ENCODE peak calls at places on chromosomes 4 and X, in four cellular contexts. F is astrocyte of the spinal cord, V is activated B cell treated with CpG ODN at 0.5 μM for 24 hours, A is mammary epithelial cell. G is an unnamed sample.

GRCh38 chr4:167940217-167940616 is 152.1 kb upstream of the ANXA10 start:
- DNase-seq in A (no peak), V (no peak), F (no peak), G (no peak)

GRCh38 chr4:80360900-80361299 is 25.4 kb downstream of the CFAP299 start:
- DNase-seq in F (no peak), V (no peak), A (no peak), G (no peak)

GRCh38 chrX:150683536-150684146 is 9.6 kb upstream of the MTMR1 start:
- DNase-seq in F (peak), V (no peak), A (peak), G (peak)

GRCh38 chr4:19074061-19074460 is 1052.5 kb upstream of the LCORL start:
- DNase-seq in V (no peak), F (no peak), A (no peak), G (no peak)

GRCh38 chrX:73829890-73830466 is 267.0 kb downstream of the CHIC1 start:
- DNase-seq in V (no peak), F (no peak), A (no peak), G (no peak)

GRCh38 chrX:119757979-119758681 is at the start of gene SOWAHD:
- DNase-seq in F (no peak), A (peak), V (peak), G (peak)

GRCh38 chr4:5945936-5946335 is 53.0 kb upstream of the CRMP1 start:
- DNase-seq in V (no peak), F (no peak), A (no peak), G (no peak)

GRCh38 chr4:168978001-168978700 is 31.9 kb downstream of the CBR4 start:
- DNase-seq in F (peak), A (peak), V (no peak), G (no peak)

GRCh38 chrX:154459843-154460242 is 1.8 kb downstream of the PLXNA3 start:
- DNase-seq in F (no peak), A (no peak), V (no peak), G (no peak)

GRCh38 chrX:134741801-134742200 is 83.5 kb upstream of the PLAC1 start:
- DNase-seq in V (no peak), F (no peak), A (no peak), G (no peak)

GRCh38 chr4:153181293-153182080 is 22.8 kb upstream of the TRIM2 start:
- DNase-seq in V (no peak), A (peak), F (no peak), G (peak)

GRCh38 chrX:74924449-74925209 is 623 bp downstream of the NEXMIF start:
- DNase-seq in V (peak), A (peak), F (peak), G (no peak)

GRCh38 chr4:26788341-26788733 is 72.3 kb upstream of the STIM2 start:
- DNase-seq in F (no peak), A (no peak), V (no peak), G (no peak)

GRCh38 chr4:47531241-47531953 is 46.3 kb downstream of the ATP10D start:
- DNase-seq in A (peak), V (no peak), F (peak), G (peak)

GRCh38 chr4:185651137-185651677 is 115.9 kb upstream of the PDLIM3 start:
- DNase-seq in F (no peak), V (no peak), A (no peak), G (no peak)

GRCh38 chr4:105147226-105148151 is 813 bp downstream of the TET2 start:
- DNase-seq in F (peak), A (peak), V (no peak), G (peak)

GRCh38 chr4:136562842-136563241 is 969.5 kb downstream of the PCDH18 start:
- DNase-seq in A (no peak), V (no peak), F (peak), G (no peak)

GRCh38 chrX:125378205-125378604 is 58.5 kb downstream of the TEX13C start:
- DNase-seq in F (no peak), A (peak), V (no peak), G (peak)

GRCh38 chr4:1910643-1911042 is 39.5 kb downstream of the NSD2 start:
- DNase-seq in F (peak), A (peak), V (no peak), G (peak)

GRCh38 chr4:170671171-170671570 is 581.4 kb upstream of the AADAT start:
- DNase-seq in F (no peak), A (no peak), V (no peak), G (no peak)

GRCh38 chr4:150078041-150078995 is at the start of gene DCLK2:
- DNase-seq in F (peak), A (peak), V (peak), G (peak)

GRCh38 chr4:169164669-169165415 is 105.9 kb downstream of the SH3RF1 start:
- DNase-seq in V (no peak), A (no peak), F (peak), G (no peak)

GRCh38 chrX:31435592-31435991 is 363.8 kb upstream of the FTHL17 start:
- DNase-seq in V (no peak), A (no peak), F (peak), G (no peak)

GRCh38 chr4:74480267-74480666 is 35.3 kb downstream of the AREG start:
- DNase-seq in F (no peak), V (no peak), A (peak), G (no peak)

GRCh38 chr4:89158884-89159503 is 47.7 kb downstream of the TIGD2 start:
- DNase-seq in F (peak), V (no peak), A (peak), G (peak)

GRCh38 chr4:99506781-99507180 is 4.0 kb upstream of the C4orf17 start:
- DNase-seq in F (no peak), A (no peak), V (no peak), G (peak)

GRCh38 chr4:125750827-125751466 is 436.2 kb downstream of the FAT4 start:
- DNase-seq in V (no peak), F (peak), A (no peak), G (peak)

GRCh38 chr4:13441506-13441905 is 42.6 kb downstream of the RAB28 start:
- DNase-seq in A (no peak), V (no peak), F (no peak), G (no peak)

GRCh38 chr4:5973033-5973432 is 45.2 kb downstream of the C4orf50 start:
- DNase-seq in A (no peak), F (no peak), V (no peak), G (no peak)

GRCh38 chr4:163332526-163333405 is at the start of gene NPY1R:
- DNase-seq in F (peak), A (peak), V (no peak), G (peak)

GRCh38 chrX:153970398-153971123 is 1.1 kb downstream of the HCFC1 start:
- DNase-seq in V (no peak), F (peak), A (peak), G (peak)

GRCh38 chr4:161525121-161525520 is 638.7 kb downstream of the FSTL5 start:
- DNase-seq in A (no peak), V (no peak), F (no peak), G (no peak)

GRCh38 chr4:153159728-153160221 is 44.5 kb upstream of the TRIM2 start:
- DNase-seq in V (no peak), F (peak), A (peak), G (peak)

GRCh38 chr4:161457906-161458305 is 705.9 kb downstream of the FSTL5 start:
- DNase-seq in V (no peak), F (no peak), A (no peak), G (no peak)

GRCh38 chr4:53584658-53585057 is 6.6 kb downstream of the LNX1 start:
- DNase-seq in V (no peak), A (no peak), F (no peak), G (no peak)
- TF ChIP-seq CTCF in V (no peak), A (no peak), F (no peak), G (no peak)

GRCh38 chr4:87216469-87216868 is 3.9 kb downstream of the KLHL8 start:
- DNase-seq in V (no peak), A (peak), F (no peak), G (peak)

GRCh38 chr4:87224036-87224923 is 3.9 kb upstream of the KLHL8 start:
- DNase-seq in V (no peak), F (no peak), A (no peak), G (no peak)

GRCh38 chr4:87220094-87220831 is at the start of gene KLHL8:
- DNase-seq in V (peak), A (peak), F (peak), G (peak)

DNA sequence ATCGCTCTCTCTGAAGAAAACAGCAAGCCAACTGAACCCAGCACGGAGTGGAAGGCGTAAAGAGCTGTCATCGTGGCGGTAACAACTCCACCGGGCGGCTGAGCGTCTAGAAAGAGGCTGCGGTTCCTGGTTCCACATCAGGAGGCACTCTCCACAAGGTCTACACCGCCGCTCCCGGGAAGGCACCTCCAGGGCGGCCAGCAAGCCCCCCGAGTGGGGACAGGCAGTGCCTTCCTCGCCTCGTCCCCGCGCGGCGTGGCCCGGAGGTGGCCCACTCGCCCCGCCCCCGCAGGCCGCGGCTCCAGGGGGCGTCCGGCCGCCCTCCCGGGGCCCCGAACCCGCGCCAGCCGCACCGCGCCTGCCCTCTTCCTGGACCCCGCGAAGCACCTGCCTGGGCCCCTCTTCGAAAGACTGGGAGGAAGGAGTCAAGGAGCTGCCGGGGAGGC is 747 bp downstream of the KLHL8 start:
- DNase-seq in V (peak), A (no peak), F (no peak), G (peak)
- TF ChIP-seq CTCF in V (no peak), A (no peak), F (peak), G (peak)

GRCh38 chr4:54726907-54727306 is 69.2 kb downstream of the KIT start:
- DNase-seq in F (no peak), V (no peak), A (no peak), G (peak)

GRCh38 chr4:54731552-54731951 is 73.8 kb downstream of the KIT start:
- DNase-seq in F (no peak), V (no peak), A (no peak), G (no peak)

GRCh38 chr4:54727346-54727745 is 69.6 kb downstream of the KIT start:
- DNase-seq in F (no peak), A (no peak), V (no peak), G (no peak)

GRCh38 chr4:54723786-54724185 is 66.0 kb downstream of the KIT start:
- DNase-seq in V (no peak), A (no peak), F (no peak), G (no peak)

DNA sequence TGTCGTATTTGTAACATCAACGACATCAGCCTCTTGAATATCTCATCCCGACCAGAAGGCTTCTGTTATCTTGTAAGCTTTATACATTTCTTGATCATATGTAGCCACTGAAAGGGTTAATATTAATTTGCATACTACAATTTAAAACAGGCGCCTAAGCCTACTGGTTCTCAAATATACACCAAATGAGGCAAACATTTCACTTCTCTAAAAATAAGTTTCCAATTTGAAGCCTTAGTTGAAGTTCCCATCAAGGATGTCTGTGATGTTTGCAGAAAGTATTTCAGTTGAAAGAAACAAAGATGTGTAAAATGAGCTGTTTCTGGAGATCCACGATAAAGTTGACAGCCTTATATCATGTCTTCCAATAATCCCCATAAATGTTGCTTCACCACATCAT is 70.6 kb downstream of the KIT start:
- DNase-seq in V (no peak), F (no peak), A (no peak), G (no peak)
- TF ChIP-seq CTCF in V (no peak), F (no peak), A (no peak), G (no peak)

GRCh38 chrX:42944381-42944998 is 166.5 kb upstream of the PPP1R2C start:
- DNase-seq in A (no peak), V (no peak), F (no peak), G (no peak)
- TF ChIP-seq CTCF in A (no peak), V (no peak), F (no peak), G (no peak)

G was measured in MCF 10A.